ENCODE peak calls at places on chromosome 17, in eight cellular contexts. R is tibial artery; S is Caki2; B is IMR-90; K is K562; F is CD4-positive, alpha-beta memory T cell; C is nucleus accumbens; I is GM10248. L is an unnamed sample.

GRCh38 chr17:75317671-75318070 is 28.4 kb upstream of the SLC25A19 start:
- DNase-seq in K (peak), R (no peak), S (no peak), I (no peak), F (no peak), C (no peak), B (no peak), L (no peak)

GRCh38 chr17:40448639-40449261 is 5.5 kb downstream of the IGFBP4 start:
- DNase-seq in S (peak), R (no peak), C (no peak), K (no peak), F (no peak), B (peak), I (no peak), L (no peak)

GRCh38 chr17:61284174-61284573 is 115.5 kb upstream of the TBX2 start:
- DNase-seq in S (no peak), K (no peak), F (no peak), B (peak), I (no peak), C (no peak), R (no peak), L (no peak)

GRCh38 chr17:50661348-50661747 is 26.7 kb downstream of the ABCC3 start:
- DNase-seq in C (no peak), F (no peak), R (no peak), K (peak), B (no peak), I (no peak), S (no peak), L (no peak)

GRCh38 chr17:73297934-73298861 is 13.6 kb downstream of the CDC42EP4 start:
- DNase-seq in F (no peak), K (peak), S (no peak), C (no peak), I (no peak), R (no peak), B (no peak), L (no peak)

GRCh38 chr17:7711356-7711755 is 6.2 kb upstream of the DNAH2 start:
- DNase-seq in K (no peak), R (no peak), I (no peak), S (no peak), F (no peak), C (no peak), B (no peak), L (no peak)

GRCh38 chr17:21500064-21500463 is 123.9 kb downstream of the KCNJ12 start:
- DNase-seq in I (no peak), K (no peak), F (no peak), R (no peak), S (no peak), C (no peak), B (no peak), L (no peak)

GRCh38 chr17:74748279-74748528 is 224 bp upstream of the NHERF1 start:
- DNase-seq in F (no peak), R (no peak), I (no peak), S (peak), C (no peak), K (no peak), B (no peak), L (no peak)

L was measured in cardiac septum.